ENCODE peak calls at places on chromosomes 13 and 19, in nine cellular contexts. One of them, this sample, is unnamed.

GRCh38 chr19:50357178-50358100 is 8.0 kb downstream of the NAPSA start:
- DNase-seq in stimulated activated CD4-positive, alpha-beta T cell treated with anti-CD3 and anti-CD28 coated beads, Interleukin-15, amount 100 ng/mL, for 1 hour: peak; percentile 85
- DNase-seq in choroid plexus epithelial cell: peak; percentile 60
- DNase-seq in GM03348: peak; percentile 65
- DNase-seq in NCI-H1694 treated with DMSO at 0.1 percent for 48 hours: peak; percentile 61
- DNase-seq in germinal center: peak; percentile 76
- DNase-seq in activated T-cell treated with anti-CD3 and anti-CD28 coated beads for 4 hours: peak; percentile 90
- DNase-seq in gastrocnemius medialis: no peak
- DNase-seq in nucleus accumbens: peak; percentile 70
- DNase-seq in this sample: peak; percentile 80

GRCh38 chr19:54525636-54526035 is 23.0 kb downstream of the LAIR2 start:
- DNase-seq in NCI-H1694 treated with DMSO at 0.1 percent for 48 hours: no peak
- DNase-seq in GM03348: no peak
- DNase-seq in activated T-cell treated with anti-CD3 and anti-CD28 coated beads for 4 hours: no peak
- DNase-seq in germinal center: no peak
- DNase-seq in choroid plexus epithelial cell: no peak
- DNase-seq in nucleus accumbens: no peak
- DNase-seq in stimulated activated CD4-positive, alpha-beta T cell treated with anti-CD3 and anti-CD28 coated beads, Interleukin-15, amount 100 ng/mL, for 1 hour: no peak
- DNase-seq in gastrocnemius medialis: no peak
- DNase-seq in this sample: no peak

GRCh38 chr13:109667754-109668360 is 118.5 kb downstream of the IRS2 start:
- DNase-seq in stimulated activated CD4-positive, alpha-beta T cell treated with anti-CD3 and anti-CD28 coated beads, Interleukin-15, amount 100 ng/mL, for 1 hour: no peak
- DNase-seq in NCI-H1694 treated with DMSO at 0.1 percent for 48 hours: no peak
- DNase-seq in choroid plexus epithelial cell: no peak
- DNase-seq in activated T-cell treated with anti-CD3 and anti-CD28 coated beads for 4 hours: no peak
- DNase-seq in gastrocnemius medialis: no peak
- DNase-seq in GM03348: no peak
- DNase-seq in nucleus accumbens: no peak
- DNase-seq in germinal center: no peak
- DNase-seq in this sample: no peak

GRCh38 chr19:3454656-3455392 is 25.5 kb downstream of the SMIM24 start:
- DNase-seq in NCI-H1694 treated with DMSO at 0.1 percent for 48 hours: no peak
- DNase-seq in GM03348: no peak
- DNase-seq in nucleus accumbens: no peak
- DNase-seq in germinal center: no peak
- DNase-seq in gastrocnemius medialis: no peak
- DNase-seq in stimulated activated CD4-positive, alpha-beta T cell treated with anti-CD3 and anti-CD28 coated beads, Interleukin-15, amount 100 ng/mL, for 1 hour: no peak
- DNase-seq in choroid plexus epithelial cell: no peak
- DNase-seq in activated T-cell treated with anti-CD3 and anti-CD28 coated beads for 4 hours: no peak
- DNase-seq in this sample: no peak

GRCh38 chr13:42486711-42487198 is 87.2 kb upstream of the TNFSF11 start:
- DNase-seq in gastrocnemius medialis: no peak
- DNase-seq in NCI-H1694 treated with DMSO at 0.1 percent for 48 hours: no peak
- DNase-seq in choroid plexus epithelial cell: peak; percentile 96
- DNase-seq in germinal center: no peak
- DNase-seq in activated T-cell treated with anti-CD3 and anti-CD28 coated beads for 4 hours: no peak
- DNase-seq in nucleus accumbens: no peak
- DNase-seq in stimulated activated CD4-positive, alpha-beta T cell treated with anti-CD3 and anti-CD28 coated beads, Interleukin-15, amount 100 ng/mL, for 1 hour: no peak
- DNase-seq in GM03348: peak; percentile 51
- DNase-seq in this sample: no peak

GRCh38 chr13:31012285-31013024 is 80.0 kb downstream of the TEX26 start:
- DNase-seq in nucleus accumbens: no peak
- DNase-seq in activated T-cell treated with anti-CD3 and anti-CD28 coated beads for 4 hours: no peak
- DNase-seq in gastrocnemius medialis: no peak
- DNase-seq in GM03348: peak; percentile 74
- DNase-seq in stimulated activated CD4-positive, alpha-beta T cell treated with anti-CD3 and anti-CD28 coated beads, Interleukin-15, amount 100 ng/mL, for 1 hour: no peak
- DNase-seq in NCI-H1694 treated with DMSO at 0.1 percent for 48 hours: peak; percentile 74
- DNase-seq in choroid plexus epithelial cell: peak; percentile 72
- DNase-seq in germinal center: no peak
- DNase-seq in this sample: no peak

GRCh38 chr19:42159942-42160341 is 27.7 kb upstream of the POU2F2 start:
- DNase-seq in activated T-cell treated with anti-CD3 and anti-CD28 coated beads for 4 hours: no peak
- DNase-seq in NCI-H1694 treated with DMSO at 0.1 percent for 48 hours: no peak
- DNase-seq in choroid plexus epithelial cell: no peak
- DNase-seq in nucleus accumbens: no peak
- DNase-seq in stimulated activated CD4-positive, alpha-beta T cell treated with anti-CD3 and anti-CD28 coated beads, Interleukin-15, amount 100 ng/mL, for 1 hour: no peak
- DNase-seq in germinal center: no peak
- DNase-seq in gastrocnemius medialis: no peak
- DNase-seq in GM03348: no peak
- DNase-seq in this sample: no peak

GRCh38 chr13:98374750-98375149 is 197.7 kb upstream of the RNF113B start:
- DNase-seq in nucleus accumbens: no peak
- DNase-seq in germinal center: no peak
- DNase-seq in NCI-H1694 treated with DMSO at 0.1 percent for 48 hours: no peak
- DNase-seq in gastrocnemius medialis: no peak
- DNase-seq in stimulated activated CD4-positive, alpha-beta T cell treated with anti-CD3 and anti-CD28 coated beads, Interleukin-15, amount 100 ng/mL, for 1 hour: no peak
- DNase-seq in choroid plexus epithelial cell: no peak
- DNase-seq in GM03348: no peak
- DNase-seq in activated T-cell treated with anti-CD3 and anti-CD28 coated beads for 4 hours: no peak
- DNase-seq in this sample: no peak

GRCh38 chr13:23321534-23322241 is 111.8 kb downstream of the SACS start:
- DNase-seq in nucleus accumbens: no peak
- DNase-seq in activated T-cell treated with anti-CD3 and anti-CD28 coated beads for 4 hours: no peak
- DNase-seq in gastrocnemius medialis: peak; percentile 50
- DNase-seq in choroid plexus epithelial cell: peak; percentile 97
- DNase-seq in GM03348: peak; percentile 87
- DNase-seq in germinal center: no peak
- DNase-seq in NCI-H1694 treated with DMSO at 0.1 percent for 48 hours: no peak
- DNase-seq in stimulated activated CD4-positive, alpha-beta T cell treated with anti-CD3 and anti-CD28 coated beads, Interleukin-15, amount 100 ng/mL, for 1 hour: no peak
- DNase-seq in this sample: no peak

GRCh38 chr13:20945952-20946383 is 43.4 kb upstream of the XPO4 start:
- DNase-seq in gastrocnemius medialis: no peak
- DNase-seq in GM03348: no peak
- DNase-seq in choroid plexus epithelial cell: peak; percentile 32
- DNase-seq in activated T-cell treated with anti-CD3 and anti-CD28 coated beads for 4 hours: no peak
- DNase-seq in stimulated activated CD4-positive, alpha-beta T cell treated with anti-CD3 and anti-CD28 coated beads, Interleukin-15, amount 100 ng/mL, for 1 hour: no peak
- DNase-seq in nucleus accumbens: no peak
- DNase-seq in NCI-H1694 treated with DMSO at 0.1 percent for 48 hours: no peak
- DNase-seq in germinal center: no peak
- DNase-seq in this sample: no peak

GRCh38 chr13:110807546-110807945 is 94.0 kb downstream of the ING1 start:
- DNase-seq in NCI-H1694 treated with DMSO at 0.1 percent for 48 hours: no peak
- DNase-seq in germinal center: no peak
- DNase-seq in gastrocnemius medialis: no peak
- DNase-seq in activated T-cell treated with anti-CD3 and anti-CD28 coated beads for 4 hours: no peak
- DNase-seq in choroid plexus epithelial cell: no peak
- DNase-seq in GM03348: no peak
- DNase-seq in stimulated activated CD4-positive, alpha-beta T cell treated with anti-CD3 and anti-CD28 coated beads, Interleukin-15, amount 100 ng/mL, for 1 hour: no peak
- DNase-seq in nucleus accumbens: no peak
- DNase-seq in this sample: no peak

GRCh38 chr19:47107953-47108746 is 5.4 kb downstream of the ZC3H4 start:
- DNase-seq in NCI-H1694 treated with DMSO at 0.1 percent for 48 hours: no peak
- DNase-seq in germinal center: no peak
- DNase-seq in choroid plexus epithelial cell: peak; percentile 30
- DNase-seq in activated T-cell treated with anti-CD3 and anti-CD28 coated beads for 4 hours: no peak
- DNase-seq in GM03348: no peak
- DNase-seq in stimulated activated CD4-positive, alpha-beta T cell treated with anti-CD3 and anti-CD28 coated beads, Interleukin-15, amount 100 ng/mL, for 1 hour: no peak
- DNase-seq in gastrocnemius medialis: no peak
- DNase-seq in nucleus accumbens: no peak
- DNase-seq in this sample: no peak

GRCh38 chr13:36126496-36126895 is 4.7 kb downstream of the DCLK1 start:
- DNase-seq in activated T-cell treated with anti-CD3 and anti-CD28 coated beads for 4 hours: no peak
- DNase-seq in gastrocnemius medialis: no peak
- DNase-seq in choroid plexus epithelial cell: no peak
- DNase-seq in germinal center: no peak
- DNase-seq in nucleus accumbens: no peak
- DNase-seq in stimulated activated CD4-positive, alpha-beta T cell treated with anti-CD3 and anti-CD28 coated beads, Interleukin-15, amount 100 ng/mL, for 1 hour: no peak
- DNase-seq in NCI-H1694 treated with DMSO at 0.1 percent for 48 hours: no peak
- DNase-seq in GM03348: no peak
- DNase-seq in this sample: no peak

GRCh38 chr13:110238795-110239194 is 68.2 kb downstream of the COL4A1 start:
- DNase-seq in activated T-cell treated with anti-CD3 and anti-CD28 coated beads for 4 hours: no peak
- DNase-seq in nucleus accumbens: no peak
- DNase-seq in germinal center: no peak
- DNase-seq in NCI-H1694 treated with DMSO at 0.1 percent for 48 hours: no peak
- DNase-seq in choroid plexus epithelial cell: peak; percentile 55
- DNase-seq in stimulated activated CD4-positive, alpha-beta T cell treated with anti-CD3 and anti-CD28 coated beads, Interleukin-15, amount 100 ng/mL, for 1 hour: no peak
- DNase-seq in GM03348: no peak
- DNase-seq in gastrocnemius medialis: no peak
- DNase-seq in this sample: no peak

GRCh38 chr19:35782589-35782988 is 7.2 kb downstream of the ARHGAP33 start:
- DNase-seq in GM03348: no peak
- DNase-seq in stimulated activated CD4-positive, alpha-beta T cell treated with anti-CD3 and anti-CD28 coated beads, Interleukin-15, amount 100 ng/mL, for 1 hour: no peak
- DNase-seq in nucleus accumbens: no peak
- DNase-seq in choroid plexus epithelial cell: no peak
- DNase-seq in activated T-cell treated with anti-CD3 and anti-CD28 coated beads for 4 hours: no peak
- DNase-seq in germinal center: no peak
- DNase-seq in gastrocnemius medialis: no peak
- DNase-seq in NCI-H1694 treated with DMSO at 0.1 percent for 48 hours: no peak
- DNase-seq in this sample: no peak

GRCh38 chr19:58003153-58003828 is 671 bp upstream of the ZNF606 start:
- DNase-seq in stimulated activated CD4-positive, alpha-beta T cell treated with anti-CD3 and anti-CD28 coated beads, Interleukin-15, amount 100 ng/mL, for 1 hour: no peak
- DNase-seq in NCI-H1694 treated with DMSO at 0.1 percent for 48 hours: no peak
- DNase-seq in germinal center: no peak
- DNase-seq in nucleus accumbens: no peak
- DNase-seq in GM03348: no peak
- DNase-seq in activated T-cell treated with anti-CD3 and anti-CD28 coated beads for 4 hours: no peak
- DNase-seq in gastrocnemius medialis: no peak
- DNase-seq in choroid plexus epithelial cell: peak; percentile 35
- DNase-seq in this sample: no peak

GRCh38 chr13:95247857-95248256 is 53.4 kb downstream of the ABCC4 start:
- DNase-seq in germinal center: no peak
- DNase-seq in stimulated activated CD4-positive, alpha-beta T cell treated with anti-CD3 and anti-CD28 coated beads, Interleukin-15, amount 100 ng/mL, for 1 hour: no peak
- DNase-seq in gastrocnemius medialis: no peak
- DNase-seq in NCI-H1694 treated with DMSO at 0.1 percent for 48 hours: no peak
- DNase-seq in choroid plexus epithelial cell: no peak
- DNase-seq in nucleus accumbens: no peak
- DNase-seq in activated T-cell treated with anti-CD3 and anti-CD28 coated beads for 4 hours: no peak
- DNase-seq in GM03348: no peak
- DNase-seq in this sample: no peak

GRCh38 chr19:46482645-46483044 is 11.3 kb upstream of the PNMA8A start:
- DNase-seq in nucleus accumbens: no peak
- DNase-seq in GM03348: no peak
- DNase-seq in NCI-H1694 treated with DMSO at 0.1 percent for 48 hours: no peak
- DNase-seq in choroid plexus epithelial cell: no peak
- DNase-seq in gastrocnemius medialis: no peak
- DNase-seq in stimulated activated CD4-positive, alpha-beta T cell treated with anti-CD3 and anti-CD28 coated beads, Interleukin-15, amount 100 ng/mL, for 1 hour: no peak
- DNase-seq in activated T-cell treated with anti-CD3 and anti-CD28 coated beads for 4 hours: no peak
- DNase-seq in germinal center: no peak
- DNase-seq in this sample: no peak

GRCh38 chr19:1957562-1958248 is 16.7 kb downstream of the CSNK1G2 start:
- DNase-seq in choroid plexus epithelial cell: no peak
- DNase-seq in NCI-H1694 treated with DMSO at 0.1 percent for 48 hours: no peak
- DNase-seq in stimulated activated CD4-positive, alpha-beta T cell treated with anti-CD3 and anti-CD28 coated beads, Interleukin-15, amount 100 ng/mL, for 1 hour: no peak
- DNase-seq in gastrocnemius medialis: no peak
- DNase-seq in GM03348: no peak
- DNase-seq in nucleus accumbens: no peak
- DNase-seq in activated T-cell treated with anti-CD3 and anti-CD28 coated beads for 4 hours: no peak
- DNase-seq in germinal center: no peak
- DNase-seq in this sample: no peak

GRCh38 chr13:43732726-43733125 is 54.0 kb downstream of the ENOX1 start:
- DNase-seq in NCI-H1694 treated with DMSO at 0.1 percent for 48 hours: no peak
- DNase-seq in activated T-cell treated with anti-CD3 and anti-CD28 coated beads for 4 hours: no peak
- DNase-seq in choroid plexus epithelial cell: no peak
- DNase-seq in GM03348: no peak
- DNase-seq in germinal center: no peak
- DNase-seq in stimulated activated CD4-positive, alpha-beta T cell treated with anti-CD3 and anti-CD28 coated beads, Interleukin-15, amount 100 ng/mL, for 1 hour: no peak
- DNase-seq in nucleus accumbens: no peak
- DNase-seq in gastrocnemius medialis: no peak
- DNase-seq in this sample: no peak

GRCh38 chr19:35370722-35371121 is at the start of gene GPR42:
- DNase-seq in NCI-H1694 treated with DMSO at 0.1 percent for 48 hours: no peak
- DNase-seq in GM03348: no peak
- DNase-seq in stimulated activated CD4-positive, alpha-beta T cell treated with anti-CD3 and anti-CD28 coated beads, Interleukin-15, amount 100 ng/mL, for 1 hour: no peak
- DNase-seq in nucleus accumbens: no peak
- DNase-seq in gastrocnemius medialis: no peak
- DNase-seq in choroid plexus epithelial cell: no peak
- DNase-seq in activated T-cell treated with anti-CD3 and anti-CD28 coated beads for 4 hours: no peak
- DNase-seq in germinal center: no peak
- DNase-seq in this sample: no peak

GRCh38 chr19:52648336-52648990 is 10.3 kb upstream of the ZNF83 start:
- DNase-seq in GM03348: peak; percentile 28
- DNase-seq in germinal center: no peak
- DNase-seq in choroid plexus epithelial cell: peak; percentile 70
- DNase-seq in gastrocnemius medialis: no peak
- DNase-seq in stimulated activated CD4-positive, alpha-beta T cell treated with anti-CD3 and anti-CD28 coated beads, Interleukin-15, amount 100 ng/mL, for 1 hour: no peak
- DNase-seq in activated T-cell treated with anti-CD3 and anti-CD28 coated beads for 4 hours: no peak
- DNase-seq in nucleus accumbens: no peak
- DNase-seq in NCI-H1694 treated with DMSO at 0.1 percent for 48 hours: no peak
- DNase-seq in this sample: no peak

GRCh38 chr19:35712910-35713845 is 4.6 kb upstream of the KMT2B start:
- DNase-seq in nucleus accumbens: no peak
- DNase-seq in GM03348: no peak
- DNase-seq in germinal center: no peak
- DNase-seq in stimulated activated CD4-positive, alpha-beta T cell treated with anti-CD3 and anti-CD28 coated beads, Interleukin-15, amount 100 ng/mL, for 1 hour: no peak
- DNase-seq in NCI-H1694 treated with DMSO at 0.1 percent for 48 hours: no peak
- DNase-seq in gastrocnemius medialis: no peak
- DNase-seq in choroid plexus epithelial cell: no peak
- DNase-seq in activated T-cell treated with anti-CD3 and anti-CD28 coated beads for 4 hours: no peak
- DNase-seq in this sample: no peak

GRCh38 chr19:10294368-10294697 is 4.6 kb downstream of the ICAM5 start:
- DNase-seq in germinal center: no peak
- DNase-seq in choroid plexus epithelial cell: no peak
- DNase-seq in activated T-cell treated with anti-CD3 and anti-CD28 coated beads for 4 hours: no peak
- DNase-seq in nucleus accumbens: no peak
- DNase-seq in GM03348: no peak
- DNase-seq in NCI-H1694 treated with DMSO at 0.1 percent for 48 hours: no peak
- DNase-seq in stimulated activated CD4-positive, alpha-beta T cell treated with anti-CD3 and anti-CD28 coated beads, Interleukin-15, amount 100 ng/mL, for 1 hour: no peak
- DNase-seq in gastrocnemius medialis: no peak
- DNase-seq in this sample: no peak

GRCh38 chr19:10352764-10353671 is 13.6 kb upstream of the ICAM3 start:
- DNase-seq in activated T-cell treated with anti-CD3 and anti-CD28 coated beads for 4 hours: no peak
- DNase-seq in germinal center: no peak
- DNase-seq in gastrocnemius medialis: peak; percentile 27
- DNase-seq in stimulated activated CD4-positive, alpha-beta T cell treated with anti-CD3 and anti-CD28 coated beads, Interleukin-15, amount 100 ng/mL, for 1 hour: no peak
- DNase-seq in choroid plexus epithelial cell: peak; percentile 43
- DNase-seq in nucleus accumbens: no peak
- DNase-seq in NCI-H1694 treated with DMSO at 0.1 percent for 48 hours: no peak
- DNase-seq in GM03348: no peak
- DNase-seq in this sample: no peak

GRCh38 chr19:10339380-10339960 is at the start of gene ICAM3:
- DNase-seq in stimulated activated CD4-positive, alpha-beta T cell treated with anti-CD3 and anti-CD28 coated beads, Interleukin-15, amount 100 ng/mL, for 1 hour: peak; percentile 48
- DNase-seq in GM03348: no peak
- DNase-seq in gastrocnemius medialis: no peak
- DNase-seq in nucleus accumbens: no peak
- DNase-seq in choroid plexus epithelial cell: no peak
- DNase-seq in germinal center: peak; percentile 72
- DNase-seq in NCI-H1694 treated with DMSO at 0.1 percent for 48 hours: no peak
- DNase-seq in activated T-cell treated with anti-CD3 and anti-CD28 coated beads for 4 hours: peak; percentile 38
- DNase-seq in this sample: peak; percentile 10

GRCh38 chr19:40621283-40621682 is 20.1 kb downstream of the LTBP4 start:
- DNase-seq in gastrocnemius medialis: no peak
- DNase-seq in GM03348: no peak
- DNase-seq in nucleus accumbens: no peak
- DNase-seq in germinal center: no peak
- DNase-seq in activated T-cell treated with anti-CD3 and anti-CD28 coated beads for 4 hours: no peak
- DNase-seq in NCI-H1694 treated with DMSO at 0.1 percent for 48 hours: no peak
- DNase-seq in choroid plexus epithelial cell: no peak
- DNase-seq in stimulated activated CD4-positive, alpha-beta T cell treated with anti-CD3 and anti-CD28 coated beads, Interleukin-15, amount 100 ng/mL, for 1 hour: no peak
- DNase-seq in this sample: no peak

GRCh38 chr13:110421061-110421460 is 114.0 kb downstream of the COL4A2 start:
- DNase-seq in choroid plexus epithelial cell: peak; percentile 72
- DNase-seq in GM03348: no peak
- DNase-seq in stimulated activated CD4-positive, alpha-beta T cell treated with anti-CD3 and anti-CD28 coated beads, Interleukin-15, amount 100 ng/mL, for 1 hour: no peak
- DNase-seq in NCI-H1694 treated with DMSO at 0.1 percent for 48 hours: no peak
- DNase-seq in nucleus accumbens: no peak
- DNase-seq in germinal center: no peak
- DNase-seq in activated T-cell treated with anti-CD3 and anti-CD28 coated beads for 4 hours: no peak
- DNase-seq in gastrocnemius medialis: no peak
- DNase-seq in this sample: no peak

GRCh38 chr19:39319098-39319891 is 1.4 kb downstream of the LRFN1 start:
- DNase-seq in activated T-cell treated with anti-CD3 and anti-CD28 coated beads for 4 hours: no peak
- DNase-seq in stimulated activated CD4-positive, alpha-beta T cell treated with anti-CD3 and anti-CD28 coated beads, Interleukin-15, amount 100 ng/mL, for 1 hour: no peak
- DNase-seq in nucleus accumbens: no peak
- DNase-seq in GM03348: no peak
- DNase-seq in choroid plexus epithelial cell: no peak
- DNase-seq in gastrocnemius medialis: no peak
- DNase-seq in NCI-H1694 treated with DMSO at 0.1 percent for 48 hours: no peak
- DNase-seq in germinal center: no peak
- DNase-seq in this sample: no peak

GRCh38 chr13:45162821-45163220 is 38.0 kb downstream of the KCTD4 start:
- DNase-seq in gastrocnemius medialis: no peak
- DNase-seq in NCI-H1694 treated with DMSO at 0.1 percent for 48 hours: no peak
- DNase-seq in GM03348: peak; percentile 78
- DNase-seq in stimulated activated CD4-positive, alpha-beta T cell treated with anti-CD3 and anti-CD28 coated beads, Interleukin-15, amount 100 ng/mL, for 1 hour: no peak
- DNase-seq in choroid plexus epithelial cell: peak; percentile 85
- DNase-seq in germinal center: no peak
- DNase-seq in activated T-cell treated with anti-CD3 and anti-CD28 coated beads for 4 hours: no peak
- DNase-seq in nucleus accumbens: no peak
- DNase-seq in this sample: no peak

GRCh38 chr19:12865746-12866415 is 15.4 kb downstream of the DNASE2 start:
- DNase-seq in NCI-H1694 treated with DMSO at 0.1 percent for 48 hours: no peak
- DNase-seq in nucleus accumbens: no peak
- DNase-seq in activated T-cell treated with anti-CD3 and anti-CD28 coated beads for 4 hours: no peak
- DNase-seq in choroid plexus epithelial cell: no peak
- DNase-seq in gastrocnemius medialis: no peak
- DNase-seq in germinal center: no peak
- DNase-seq in stimulated activated CD4-positive, alpha-beta T cell treated with anti-CD3 and anti-CD28 coated beads, Interleukin-15, amount 100 ng/mL, for 1 hour: no peak
- DNase-seq in GM03348: no peak
- DNase-seq in this sample: no peak

This sample was measured in effector CD8-positive, alpha-beta T cell.